ENCODE peak calls at places on chromosome 14, in five cellular contexts. L, J, X, V and M are unnamed samples.

GRCh38 chr14:69055125-69055524 is 76.0 kb upstream of the ACTN1 start:
- DNase-seq in V (no peak), J (peak; percentile 65), X (peak; percentile 97), L (no peak), M (no peak)

GRCh38 chr14:91305650-91306431 is 61.3 kb upstream of the GPR68 start:
- DNase-seq in J (no peak), X (no peak), V (no peak), L (no peak), M (peak; percentile 6)

GRCh38 chr14:90577661-90578282 is 180.9 kb downstream of the CALM1 start:
- DNase-seq in X (no peak), L (no peak), J (no peak), V (no peak), M (peak; percentile 87)

GRCh38 chr14:59268858-59269257 is 80.4 kb downstream of the DAAM1 start:
- DNase-seq in J (no peak), L (no peak), X (no peak), V (no peak), M (no peak)

GRCh38 chr14:56339855-56340701 is 221.9 kb downstream of the PELI2 start:
- DNase-seq in L (peak; percentile 53), X (peak; percentile 89), V (peak; percentile 70), J (peak; percentile 87), M (peak; percentile 78)

GRCh38 chr14:28142400-28143015 is 624.1 kb upstream of the FOXG1 start:
- DNase-seq in L (no peak), J (no peak), V (peak; percentile 36), X (peak; percentile 54), M (no peak)

GRCh38 chr14:32470161-32470705 is 141.1 kb downstream of the AKAP6 start:
- DNase-seq in J (peak; percentile 14), V (no peak), L (no peak), X (no peak), M (no peak)

GRCh38 chr14:64779472-64779871 is 75.2 kb downstream of the PLEKHG3 start:
- DNase-seq in J (no peak), V (no peak), X (no peak), L (peak; percentile 41), M (no peak)

GRCh38 chr14:68248481-68249255 is 429.1 kb downstream of the RAD51B start:
- DNase-seq in V (no peak), L (peak; percentile 19), J (peak; percentile 79), X (peak; percentile 85), M (peak; percentile 69)

GRCh38 chr14:78933948-78934524 is 763.9 kb downstream of the NRXN3 start:
- DNase-seq in V (no peak), L (no peak), J (peak; percentile 21), X (peak; percentile 51), M (no peak)

GRCh38 chr14:90105756-90106155 is 44.0 kb downstream of the KCNK13 start:
- DNase-seq in L (no peak), V (peak; percentile 72), J (no peak), X (no peak), M (peak; percentile 27)

GRCh38 chr14:37573355-37573754 is 21.7 kb downstream of the FOXA1 start:
- DNase-seq in L (no peak), J (no peak), X (no peak), V (no peak), M (no peak)

GRCh38 chr14:23562822-23563472 is 4.6 kb downstream of the AP1G2 start:
- DNase-seq in V (peak; percentile 78), X (peak; percentile 32), J (peak; percentile 35), L (peak; percentile 52), M (peak; percentile 69)

GRCh38 chr14:52312872-52313492 is 1.1 kb upstream of the PTGER2 start:
- DNase-seq in V (no peak), L (no peak), X (no peak), J (no peak), M (no peak)

GRCh38 chr14:35339761-35340406 is 47.7 kb downstream of the PSMA6 start:
- DNase-seq in V (no peak), J (no peak), L (no peak), X (no peak), M (no peak)

GRCh38 chr14:69378274-69378673 is 19.8 kb downstream of the ERH start:
- DNase-seq in J (no peak), X (no peak), L (no peak), V (no peak), M (no peak)

GRCh38 chr14:22850944-22851790 is 14.8 kb downstream of the MMP14 start:
- DNase-seq in J (peak; percentile 99), L (peak; percentile 85), X (peak; percentile 95), V (no peak), M (peak; percentile 98)

GRCh38 chr14:71885301-71885700 is 46.9 kb upstream of the RGS6 start:
- DNase-seq in X (no peak), V (no peak), L (no peak), J (no peak), M (no peak)

GRCh38 chr14:29716150-29716549 is 211.5 kb downstream of the PRKD1 start:
- DNase-seq in J (peak; percentile 94), L (no peak), X (no peak), V (no peak), M (no peak)

GRCh38 chr14:39023939-39024871 is 78.8 kb downstream of the SEC23A start:
- DNase-seq in X (no peak), V (no peak), L (no peak), J (no peak), M (no peak)

GRCh38 chr14:52190532-52190931 is 77.0 kb upstream of the PTGDR start:
- DNase-seq in J (no peak), X (no peak), L (no peak), V (no peak), M (no peak)

GRCh38 chr14:82070040-82070439 is 536.4 kb upstream of the SEL1L start:
- DNase-seq in X (no peak), L (no peak), J (no peak), V (no peak), M (no peak)

GRCh38 chr14:52922656-52923055 is 28.2 kb downstream of the FERMT2 start:
- DNase-seq in L (no peak), V (no peak), X (peak; percentile 64), J (peak; percentile 47), M (no peak)

GRCh38 chr14:23379331-23380196 is 2.7 kb downstream of the CMTM5 start:
- DNase-seq in X (peak; percentile 10), V (peak; percentile 70), L (peak; percentile 91), J (no peak), M (peak; percentile 90)